ENCODE peak calls at places on chromosomes 4 and X, in five cellular contexts. E is psoas muscle, W is fibroblast of lung, I is neuronal stem cell, T is brain microvascular endothelial cell. D is an unnamed sample.

GRCh38 chrX:123740006-123740405 is 7.2 kb upstream of the THOC2 start:
- DNase-seq in W (no peak), T (no peak), I (no peak), E (no peak), D (no peak)

GRCh38 chrX:151206871-151207270 is 30.5 kb downstream of the GPR50 start:
- DNase-seq in W (no peak), I (no peak), T (no peak), E (no peak), D (no peak)

GRCh38 chr4:101183658-101184373 is 163.5 kb downstream of the PPP3CA start:
- DNase-seq in I (no peak), W (peak; percentile 53), T (peak; percentile 17), E (no peak), D (peak; percentile 40)

GRCh38 chrX:130682990-130683389 is 220.0 kb downstream of the ENOX2 start:
- DNase-seq in E (no peak), W (peak; percentile 59), I (no peak), T (peak; percentile 43), D (no peak)

GRCh38 chr4:63233679-63234078 is 1175.6 kb downstream of the TECRL start:
- DNase-seq in I (no peak), W (no peak), E (no peak), T (no peak), D (no peak)

GRCh38 chr4:8851321-8852117 is 20.1 kb downstream of the HMX1 start:
- DNase-seq in W (no peak), I (no peak), T (no peak), E (no peak), D (no peak)

GRCh38 chr4:86026720-86027119 is 333.1 kb downstream of the MAPK10 start:
- DNase-seq in T (no peak), E (no peak), W (no peak), I (no peak), D (no peak)

GRCh38 chrX:97751735-97752134 is 868.0 kb downstream of the RPA4 start:
- DNase-seq in T (no peak), W (no peak), E (no peak), I (no peak), D (peak; percentile 58)

GRCh38 chrX:46994096-46994495 is 81.9 kb downstream of the JADE3 start:
- DNase-seq in W (no peak), I (no peak), E (no peak), T (no peak), D (no peak)

DNA sequence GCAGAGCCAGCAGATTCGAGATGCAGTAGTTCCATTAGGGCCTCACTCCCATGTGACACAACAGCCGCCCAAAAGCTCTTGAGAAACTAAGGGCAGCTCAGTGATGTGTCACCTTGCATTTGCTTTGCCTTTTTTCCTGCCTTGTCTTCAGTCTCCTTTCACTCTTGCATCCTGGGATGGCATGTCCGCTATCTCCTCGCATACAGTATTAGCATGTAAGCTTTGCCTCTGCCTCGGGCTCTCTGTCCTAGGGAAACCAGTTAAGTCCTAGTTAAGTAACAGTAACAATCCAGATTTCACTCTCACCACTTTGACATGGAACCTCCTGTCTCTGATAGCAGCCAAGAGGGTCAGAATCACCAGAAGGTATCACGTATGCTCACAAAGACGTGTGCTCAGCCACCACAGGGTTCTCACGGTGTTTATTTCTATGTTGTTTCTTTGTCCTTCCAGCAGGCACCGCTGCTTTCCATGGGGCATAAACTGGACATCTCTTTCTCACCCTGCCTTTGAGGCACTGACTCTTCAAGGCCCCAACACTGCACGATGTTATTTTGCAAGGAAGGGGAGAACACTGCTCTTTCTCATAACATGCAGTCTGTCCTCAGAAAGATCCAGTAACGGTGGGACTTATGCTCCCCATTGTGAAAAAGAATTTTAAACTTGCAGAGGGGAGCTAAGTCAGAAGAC is 26.7 kb upstream of the SORBS2 start:
- DNase-seq in T (peak; percentile 75), W (no peak), I (no peak), E (no peak), D (no peak)
- H3K27ac ChIP-seq in T (peak overlapping the region; percentile 99), W (peak overlapping the region; percentile 75), I (peak overlapping the region; percentile 92), E (peak overlapping the region; percentile 48), D (peak overlapping the region; percentile 62)

GRCh38 chr4:173178144-173178543 is 9.5 kb downstream of the GALNT7 start:
- DNase-seq in E (no peak), W (no peak), I (no peak), T (no peak), D (no peak)
- H3K27ac ChIP-seq in E (no peak overlapping the region), W (no peak overlapping the region), I (no peak overlapping the region), T (no peak overlapping the region), D (no peak overlapping the region)

DNA sequence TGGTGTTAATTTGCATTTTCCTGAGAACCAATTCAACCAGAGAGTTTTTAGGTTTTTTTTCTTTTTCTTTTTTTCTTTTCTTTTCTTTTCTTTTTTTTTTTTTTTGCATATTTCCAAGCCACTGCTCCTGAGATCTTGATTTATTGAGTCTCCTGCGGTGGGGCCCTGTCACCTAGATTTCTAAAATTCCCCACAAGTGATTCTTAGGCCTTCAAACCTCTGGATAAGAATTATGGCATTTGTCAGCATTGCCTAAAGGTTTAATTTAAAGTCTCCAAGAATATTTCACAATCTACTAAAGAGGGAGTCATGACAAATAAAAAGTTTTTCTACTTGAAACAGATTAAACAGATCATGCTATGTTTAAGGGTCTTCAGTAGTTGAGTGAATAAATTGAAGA is 84.9 kb downstream of the GAB1 start:
- DNase-seq in I (no peak), E (no peak), W (peak; percentile 30), T (no peak), D (no peak)
- H3K27ac ChIP-seq in I (no peak overlapping the region), E (no peak overlapping the region), W (no peak overlapping the region), T (no peak overlapping the region), D (no peak overlapping the region)

GRCh38 chrX:132270699-132271098 is 51.5 kb upstream of the RAP2C start:
- DNase-seq in W (peak; percentile 80), I (no peak), T (no peak), E (peak; percentile 54), D (peak; percentile 80)
- H3K27ac ChIP-seq in W (no peak overlapping the region), I (no peak overlapping the region), T (no peak overlapping the region), E (no peak overlapping the region), D (peak overlapping the region; percentile 83)

GRCh38 chrX:102599950-102600579 is 750 bp downstream of the ARMCX5 start:
- DNase-seq in I (no peak), W (peak; percentile 48), E (no peak), T (peak; percentile 11), D (no peak)
- H3K27ac ChIP-seq in I (no peak overlapping the region), W (peak overlapping the region; percentile 30), E (peak overlapping the region; percentile 67), T (peak overlapping the region; percentile 74), D (peak overlapping the region; percentile 45)

DNA sequence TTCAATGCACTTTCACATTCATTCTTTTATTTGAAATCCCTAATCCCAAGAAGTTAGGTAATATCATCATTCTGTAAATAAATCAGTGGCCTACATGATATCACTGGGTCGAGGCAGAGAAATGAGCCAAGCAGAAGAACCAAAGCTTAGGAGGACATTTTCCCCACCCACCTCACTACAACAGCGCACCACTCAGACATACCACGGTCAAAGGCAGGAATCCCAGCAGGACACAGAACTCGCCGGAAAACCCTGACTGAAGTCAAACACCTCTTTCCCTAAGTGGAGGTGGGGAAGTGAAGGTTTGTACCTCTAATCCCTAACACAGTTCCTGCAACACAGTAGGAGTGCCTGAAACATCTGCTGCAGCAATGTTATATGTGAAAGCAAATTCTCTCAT is 21.5 kb downstream of the RELL1 start:
- DNase-seq in E (no peak), T (peak; percentile 14), I (no peak), W (no peak), D (no peak)
- H3K27ac ChIP-seq in E (peak overlapping the region; percentile 78), T (no peak overlapping the region), I (no peak overlapping the region), W (no peak overlapping the region), D (no peak overlapping the region)

GRCh38 chr4:74028504-74028903 is 10.0 kb downstream of the CXCL3 start:
- DNase-seq in I (no peak), E (no peak), W (no peak), T (no peak), D (no peak)

GRCh38 chr4:74032064-74032463 is 6.4 kb downstream of the CXCL3 start:
- DNase-seq in W (no peak), I (no peak), T (no peak), E (no peak), D (no peak)

GRCh38 chr4:74033721-74034120 is 4.8 kb downstream of the CXCL3 start:
- DNase-seq in E (no peak), W (peak; percentile 15), T (no peak), I (no peak), D (peak; percentile 12)

GRCh38 chr4:74030285-74030684 is 8.2 kb downstream of the CXCL3 start:
- DNase-seq in W (no peak), T (no peak), I (no peak), E (no peak), D (no peak)
- H3K27ac ChIP-seq in W (no peak overlapping the region), T (no peak overlapping the region), I (no peak overlapping the region), E (no peak overlapping the region), D (peak overlapping the region; percentile 24)

GRCh38 chrX:19674041-19674769 is 158.9 kb upstream of the MAP3K15 start:
- DNase-seq in T (no peak), I (no peak), E (no peak), W (no peak), D (no peak)

GRCh38 chrX:19670321-19670750 is 155.0 kb upstream of the MAP3K15 start:
- DNase-seq in E (no peak), T (no peak), I (no peak), W (no peak), D (no peak)

GRCh38 chrX:19672211-19672814 is 157.0 kb upstream of the MAP3K15 start:
- DNase-seq in T (no peak), W (peak; percentile 20), I (no peak), E (no peak), D (no peak)

GRCh38 chrX:19673334-19674040 is 158.2 kb upstream of the MAP3K15 start:
- DNase-seq in E (peak; percentile 66), I (no peak), T (peak; percentile 93), W (peak; percentile 95), D (no peak)

GRCh38 chrX:19670854-19671620 is 155.7 kb upstream of the MAP3K15 start:
- DNase-seq in W (peak; percentile 84), E (no peak), T (peak; percentile 60), I (peak; percentile 11), D (no peak)
- H3K27ac ChIP-seq in W (peak overlapping the region; percentile 74), E (no peak overlapping the region), T (peak overlapping the region; percentile 94), I (no peak overlapping the region), D (peak overlapping the region; percentile 80)